ENCODE peak calls at places on chromosome 20, in nine cellular contexts. V, P, A, Q, X, O, Z, C and T are unnamed samples.

GRCh38 chr20:58340853-58341252 is 31.3 kb downstream of the RAB22A start:
- DNase-seq in V (no peak), P (no peak), A (no peak), Q (no peak), X (no peak), O (no peak), Z (no peak), C (peak; percentile 23), T (no peak)

GRCh38 chr20:41205313-41205712 is 68.0 kb downstream of the PLCG1 start:
- DNase-seq in V (no peak), P (no peak), A (no peak), Q (no peak), X (no peak), O (no peak), Z (no peak), C (no peak), T (no peak)

GRCh38 chr20:32511358-32512046 is 73.6 kb downstream of the NOL4L start:
- DNase-seq in V (no peak), P (peak; percentile 42), A (no peak), Q (no peak), X (no peak), O (peak; percentile 6), Z (no peak), C (no peak), T (no peak)

GRCh38 chr20:7770578-7770977 is 169.7 kb downstream of the HAO1 start:
- DNase-seq in V (no peak), P (no peak), A (no peak), Q (no peak), X (no peak), O (no peak), Z (no peak), C (peak; percentile 17), T (no peak)

GRCh38 chr20:33482581-33482980 is 7.3 kb upstream of the CBFA2T2 start:
- DNase-seq in V (no peak), P (peak; percentile 43), A (no peak), Q (no peak), X (no peak), O (no peak), Z (no peak), C (no peak), T (no peak)

GRCh38 chr20:57953638-57954037 is 243.8 kb upstream of the PMEPA1 start:
- DNase-seq in V (no peak), P (no peak), A (no peak), Q (no peak), X (no peak), O (no peak), Z (no peak), C (peak; percentile 51), T (no peak)

GRCh38 chr20:47400685-47401084 is 44.2 kb upstream of the ZMYND8 start:
- DNase-seq in V (no peak), P (no peak), A (no peak), Q (no peak), X (no peak), O (no peak), Z (no peak), C (no peak), T (no peak)

GRCh38 chr20:19697415-19697814 is 60.6 kb upstream of the RIN2 start:
- DNase-seq in V (no peak), P (no peak), A (no peak), Q (no peak), X (no peak), O (no peak), Z (no peak), C (no peak), T (no peak)

GRCh38 chr20:32018269-32019155 is 8.3 kb downstream of the CCM2L start:
- DNase-seq in V (no peak), P (peak; percentile 88), A (peak; percentile 69), Q (peak; percentile 73), X (peak; percentile 52), O (peak; percentile 88), Z (no peak), C (no peak), T (no peak)

GRCh38 chr20:57122481-57123138 is 143.8 kb downstream of the BMP7 start:
- DNase-seq in V (no peak), P (no peak), A (no peak), Q (no peak), X (no peak), O (no peak), Z (no peak), C (no peak), T (no peak)

GRCh38 chr20:61184194-61184593 is 67.9 kb upstream of the CDH4 start:
- DNase-seq in V (peak; percentile 26), P (no peak), A (no peak), Q (no peak), X (no peak), O (no peak), Z (no peak), C (no peak), T (no peak)

GRCh38 chr20:5191829-5192569 is 65.2 kb downstream of the CDS2 start:
- DNase-seq in V (peak; percentile 32), P (no peak), A (no peak), Q (peak; percentile 74), X (no peak), O (no peak), Z (no peak), C (peak; percentile 60), T (peak; percentile 24)
- H3K27ac ChIP-seq in V (no peak overlapping the region), P (peak overlapping the region; percentile 10), A (peak overlapping the region; percentile 35), Q (peak overlapping the region; percentile 31), X (peak overlapping the region; percentile 51), O (no peak overlapping the region), Z (peak overlapping the region; percentile 60), C (no peak overlapping the region), T (peak overlapping the region; percentile 67)

DNA sequence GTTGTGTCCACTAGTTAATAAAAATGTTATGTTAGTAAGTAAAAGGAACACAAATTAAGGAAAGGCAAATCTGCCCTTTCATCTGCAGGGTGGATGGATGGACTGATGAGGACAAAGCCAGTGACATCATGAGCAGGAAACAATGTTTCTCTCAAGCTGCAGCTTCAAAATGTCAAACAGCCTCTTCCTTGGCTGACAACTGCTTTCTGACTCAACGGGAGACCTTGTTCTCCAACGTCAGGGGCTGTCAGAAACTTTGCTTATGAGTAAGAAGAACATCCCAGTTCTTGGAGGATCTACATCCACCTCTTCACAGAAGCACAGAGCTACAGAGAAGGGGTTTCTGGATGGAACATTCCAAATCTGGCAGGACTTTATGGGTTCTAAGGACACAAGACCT is 6.0 kb downstream of the CST2 start:
- DNase-seq in V (no peak), P (no peak), A (peak; percentile 26), Q (no peak), X (no peak), O (no peak), Z (no peak), C (peak; percentile 76), T (no peak)
- H3K27ac ChIP-seq in V (no peak overlapping the region), P (no peak overlapping the region), A (no peak overlapping the region), Q (no peak overlapping the region), X (no peak overlapping the region), O (no peak overlapping the region), Z (no peak overlapping the region), C (no peak overlapping the region), T (no peak overlapping the region)

GRCh38 chr20:44186674-44187053 is 324 bp downstream of the JPH2 start:
- DNase-seq in V (no peak), P (peak; percentile 71), A (no peak), Q (no peak), X (no peak), O (no peak), Z (peak; percentile 68), C (no peak), T (no peak)

GRCh38 chr20:44186201-44186600 is 787 bp downstream of the JPH2 start:
- DNase-seq in V (no peak), P (peak; percentile 70), A (no peak), Q (no peak), X (peak; percentile 21), O (no peak), Z (no peak), C (no peak), T (no peak)

GRCh38 chr20:44183282-44183681 is 3.7 kb downstream of the JPH2 start:
- DNase-seq in V (no peak), P (peak; percentile 39), A (no peak), Q (peak; percentile 69), X (no peak), O (no peak), Z (peak; percentile 84), C (no peak), T (no peak)

GRCh38 chr20:44187054-44187762 is at the start of gene JPH2:
- DNase-seq in V (peak; percentile 69), P (peak; percentile 91), A (no peak), Q (peak; percentile 94), X (peak; percentile 71), O (no peak), Z (peak; percentile 92), C (peak; percentile 24), T (no peak)

DNA sequence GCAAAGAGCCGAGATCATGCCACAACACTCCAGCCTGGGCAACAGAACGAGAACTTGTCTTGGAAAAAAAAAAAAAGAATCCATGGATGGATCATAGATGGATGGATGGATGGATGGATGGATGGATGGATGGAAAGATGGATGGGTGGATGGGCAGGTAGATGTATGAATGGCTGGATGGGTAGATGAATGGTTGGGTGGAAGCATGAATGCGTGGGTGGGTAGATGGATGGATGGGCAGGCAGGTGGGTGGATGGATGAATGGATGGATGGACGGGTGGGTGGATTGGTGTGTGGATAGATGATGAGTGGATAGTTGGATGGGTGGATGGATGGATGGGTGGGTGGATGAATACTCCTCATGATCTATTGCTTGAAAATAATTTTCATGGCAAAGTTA is 1.4 kb downstream of the JPH2 start:
- DNase-seq in V (no peak), P (no peak), A (no peak), Q (no peak), X (no peak), O (no peak), Z (no peak), C (no peak), T (no peak)
- H3K27ac ChIP-seq in V (no peak overlapping the region), P (no peak overlapping the region), A (peak overlapping the region; percentile 95), Q (peak overlapping the region; percentile 100), X (peak overlapping the region; percentile 97), O (no peak overlapping the region), Z (peak overlapping the region; percentile 94), C (no peak overlapping the region), T (no peak overlapping the region)

GRCh38 chr20:44967207-44967807 is 995 bp downstream of the STK4 start:
- DNase-seq in V (no peak), P (no peak), A (no peak), Q (no peak), X (no peak), O (no peak), Z (no peak), C (no peak), T (no peak)
- H3K27ac ChIP-seq in V (no peak overlapping the region), P (no peak overlapping the region), A (no peak overlapping the region), Q (no peak overlapping the region), X (peak overlapping the region; percentile 94), O (no peak overlapping the region), Z (peak overlapping the region; percentile 83), C (no peak overlapping the region), T (peak overlapping the region; percentile 57)

GRCh38 chr20:8805737-8806442 is 263.0 kb upstream of the PLCB4 start:
- DNase-seq in V (no peak), P (no peak), A (no peak), Q (no peak), X (no peak), O (no peak), Z (no peak), C (no peak), T (no peak)
- H3K27ac ChIP-seq in V (no peak overlapping the region), P (no peak overlapping the region), A (no peak overlapping the region), Q (no peak overlapping the region), X (no peak overlapping the region), O (no peak overlapping the region), Z (no peak overlapping the region), C (no peak overlapping the region), T (no peak overlapping the region)

GRCh38 chr20:24165336-24166126 is 177.0 kb upstream of the GGTLC1 start:
- DNase-seq in V (no peak), P (no peak), A (no peak), Q (no peak), X (no peak), O (no peak), Z (peak; percentile 78), C (no peak), T (no peak)
- H3K27ac ChIP-seq in V (no peak overlapping the region), P (no peak overlapping the region), A (no peak overlapping the region), Q (no peak overlapping the region), X (no peak overlapping the region), O (no peak overlapping the region), Z (peak overlapping the region; percentile 3), C (no peak overlapping the region), T (no peak overlapping the region)